ENCODE peak calls at places on chromosomes 6 and 20, in six cellular contexts. B is activated CD8-positive, alpha-beta T cell treated with anti-CD3 and anti-CD28 coated beads for 36 hours; W is activated T-cell treated with anti-CD3 and anti-CD28 coated beads for 1 hour; V is tibial nerve; Y is HCEC 1CT; S is brain microvascular endothelial cell. F is an unnamed sample.

GRCh38 chr6:125003070-125003469 is 40.8 kb downstream of the RNF217 start:
- DNase-seq in B (no peak), W (no peak), V (no peak), Y (no peak), S (no peak), F (no peak)

GRCh38 chr6:158056355-158056754 is 74.7 kb downstream of the SYNJ2 start:
- DNase-seq in B (no peak), W (no peak), V (no peak), Y (no peak), S (no peak), F (no peak)

GRCh38 chr6:41638002-41638800 is at the start of gene MDFI:
- DNase-seq in B (no peak), W (no peak), V (no peak), Y (no peak), S (no peak), F (no peak)

GRCh38 chr6:43668151-43669028 is 19.2 kb downstream of the MRPS18A start:
- DNase-seq in B (peak; percentile 86), W (peak; percentile 32), V (no peak), Y (peak; percentile 61), S (peak; percentile 14), F (no peak)

GRCh38 chr6:134544737-134545136 is 226.8 kb upstream of the SGK1 start:
- DNase-seq in B (no peak), W (no peak), V (no peak), Y (no peak), S (no peak), F (no peak)

GRCh38 chr6:41434803-41435470 is 99.5 kb downstream of the NCR2 start:
- DNase-seq in B (no peak), W (no peak), V (no peak), Y (no peak), S (no peak), F (no peak)

GRCh38 chr20:41524980-41525613 is 93.1 kb downstream of the CHD6 start:
- DNase-seq in B (no peak), W (no peak), V (peak; percentile 30), Y (no peak), S (peak; percentile 27), F (no peak)

GRCh38 chr20:62837790-62838458 is 21.1 kb downstream of the COL9A3 start:
- DNase-seq in B (no peak), W (no peak), V (peak; percentile 63), Y (no peak), S (no peak), F (no peak)

GRCh38 chr6:80331522-80331921 is 225.1 kb downstream of the BCKDHB start:
- DNase-seq in B (no peak), W (no peak), V (no peak), Y (no peak), S (no peak), F (no peak)

F was measured in NCI-H446 treated with DMSO at 0.1 percent for 48 hours.